ENCODE peak calls at places on chromosomes 3 and 15, in six cellular contexts. One of them, this sample, is unnamed.
A peak's percentile ranks its signal among the peaks of the same experiment; 100 is the strongest.

GRCh38 chr3:142960322-142960850 is 3.1 kb downstream of the PAQR9 start:
- DNase-seq in GF-D8: no peak
- DNase-seq in DMS79: no peak
- DNase-seq in NAMALWA: no peak
- DNase-seq in KG1: no peak
- DNase-seq in stimulated activated CD4-positive, alpha-beta T cell treated with anti-CD3 and anti-CD28 coated beads, TNF-alpha, amount 100 ng/mL, for 4 hours: no peak
- DNase-seq in this sample: no peak

GRCh38 chr3:15317164-15317477 is 15.3 kb downstream of the SH3BP5 start:
- DNase-seq in GF-D8: no peak
- DNase-seq in DMS79: no peak
- DNase-seq in NAMALWA: no peak
- DNase-seq in KG1: no peak
- DNase-seq in stimulated activated CD4-positive, alpha-beta T cell treated with anti-CD3 and anti-CD28 coated beads, TNF-alpha, amount 100 ng/mL, for 4 hours: no peak
- DNase-seq in this sample: no peak

GRCh38 chr3:122577409-122578028 is at the start of gene PARP15:
- DNase-seq in GF-D8: no peak
- DNase-seq in DMS79: no peak
- DNase-seq in NAMALWA: no peak
- DNase-seq in KG1: no peak
- DNase-seq in stimulated activated CD4-positive, alpha-beta T cell treated with anti-CD3 and anti-CD28 coated beads, TNF-alpha, amount 100 ng/mL, for 4 hours: no peak
- DNase-seq in this sample: no peak

GRCh38 chr15:94174399-94174802 is 57.0 kb upstream of the MCTP2 start:
- DNase-seq in GF-D8: peak; percentile 88
- DNase-seq in DMS79: no peak
- DNase-seq in NAMALWA: peak; percentile 56
- DNase-seq in KG1: peak; percentile 73
- DNase-seq in stimulated activated CD4-positive, alpha-beta T cell treated with anti-CD3 and anti-CD28 coated beads, TNF-alpha, amount 100 ng/mL, for 4 hours: no peak
- DNase-seq in this sample: no peak

GRCh38 chr15:42385980-42386695 is 26.8 kb downstream of the CAPN3 start:
- DNase-seq in GF-D8: no peak
- DNase-seq in DMS79: no peak
- DNase-seq in NAMALWA: no peak
- DNase-seq in KG1: no peak
- DNase-seq in stimulated activated CD4-positive, alpha-beta T cell treated with anti-CD3 and anti-CD28 coated beads, TNF-alpha, amount 100 ng/mL, for 4 hours: no peak
- DNase-seq in this sample: no peak

GRCh38 chr3:49700453-49701128 is 11.2 kb downstream of the RNF123 start:
- DNase-seq in GF-D8: no peak
- DNase-seq in DMS79: no peak
- DNase-seq in NAMALWA: no peak
- DNase-seq in KG1: no peak
- DNase-seq in stimulated activated CD4-positive, alpha-beta T cell treated with anti-CD3 and anti-CD28 coated beads, TNF-alpha, amount 100 ng/mL, for 4 hours: no peak
- DNase-seq in this sample: no peak

GRCh38 chr3:49531218-49531617 is 23.1 kb upstream of the BSN start:
- DNase-seq in GF-D8: no peak
- DNase-seq in DMS79: no peak
- DNase-seq in NAMALWA: no peak
- DNase-seq in KG1: no peak
- DNase-seq in stimulated activated CD4-positive, alpha-beta T cell treated with anti-CD3 and anti-CD28 coated beads, TNF-alpha, amount 100 ng/mL, for 4 hours: no peak
- DNase-seq in this sample: no peak

GRCh38 chr3:24303057-24303754 is 191.4 kb downstream of the THRB start:
- DNase-seq in GF-D8: no peak
- DNase-seq in DMS79: no peak
- DNase-seq in NAMALWA: no peak
- DNase-seq in KG1: no peak
- DNase-seq in stimulated activated CD4-positive, alpha-beta T cell treated with anti-CD3 and anti-CD28 coated beads, TNF-alpha, amount 100 ng/mL, for 4 hours: no peak
- DNase-seq in this sample: no peak

GRCh38 chr3:184724662-184725061 is 12.8 kb upstream of the MAGEF1 start:
- DNase-seq in GF-D8: no peak
- DNase-seq in DMS79: no peak
- DNase-seq in NAMALWA: no peak
- DNase-seq in KG1: no peak
- DNase-seq in stimulated activated CD4-positive, alpha-beta T cell treated with anti-CD3 and anti-CD28 coated beads, TNF-alpha, amount 100 ng/mL, for 4 hours: no peak
- DNase-seq in this sample: no peak

This sample was measured in pulmonary artery endothelial cell.